ENCODE peak calls at places on chromosomes 4 and X, in nine cellular contexts. B is K562, U is HepG2, Q is sigmoid colon, G is upper lobe of left lung, V is suprapubic skin, N is stomach, Y is SK-N-SH, O is GM12878. T is an unnamed sample.

GRCh38 chrX:39739585-39739984 is 358.2 kb downstream of the BCOR start:
- DNase-seq in N (no peak), Q (no peak), B (no peak), O (no peak), V (no peak), G (no peak), U (no peak), Y (no peak), T (no peak)

GRCh38 chrX:51336584-51336983 is 4.0 kb downstream of the NUDT10 start:
- DNase-seq in G (no peak), Y (peak; percentile 63), N (no peak), Q (no peak), O (no peak), V (no peak), U (peak; percentile 13), B (peak; percentile 27), T (no peak)

GRCh38 chr4:156475322-156475721 is 496.3 kb downstream of the PDGFC start:
- DNase-seq in V (no peak), Y (peak; percentile 21), B (no peak), N (no peak), Q (no peak), O (no peak), G (no peak), U (peak; percentile 15), T (no peak)

GRCh38 chr4:48237996-48238645 is 31.5 kb downstream of the TEC start:
- DNase-seq in B (no peak), G (no peak), U (no peak), N (no peak), Q (no peak), O (no peak), Y (no peak), V (no peak), T (no peak)

GRCh38 chr4:77178560-77178959 is 21.6 kb downstream of the CCNG2 start:
- DNase-seq in V (no peak), O (no peak), Q (no peak), N (no peak), B (no peak), G (no peak), Y (no peak), U (no peak), T (no peak)

GRCh38 chr4:83828601-83829000 is 292.7 kb downstream of the GPAT3 start:
- DNase-seq in N (no peak), B (no peak), Y (no peak), Q (no peak), U (no peak), G (no peak), V (no peak), O (no peak), T (no peak)

GRCh38 chrX:106170318-106170717 is 2.2 kb downstream of the PWWP3B start:
- DNase-seq in O (no peak), U (no peak), Q (no peak), V (no peak), Y (peak; percentile 7), N (no peak), G (no peak), B (no peak), T (no peak)

GRCh38 chr4:81785338-81785737 is 313.6 kb upstream of the RASGEF1B start:
- DNase-seq in N (no peak), B (no peak), Y (no peak), G (no peak), V (no peak), Q (no peak), U (no peak), O (no peak), T (no peak)

GRCh38 chr4:118849867-118850812 is 14.2 kb upstream of the SEC24D start:
- DNase-seq in V (no peak), O (no peak), G (no peak), U (no peak), N (no peak), Y (no peak), B (no peak), Q (no peak), T (peak; percentile 11)

GRCh38 chr4:9904976-9905587 is 116.2 kb downstream of the SLC2A9 start:
- DNase-seq in Q (no peak), V (no peak), O (no peak), Y (no peak), U (no peak), G (no peak), N (no peak), B (no peak), T (no peak)

GRCh38 chr4:34323549-34324325 is 1920.6 kb downstream of the ARAP2 start:
- DNase-seq in Y (no peak), Q (no peak), U (no peak), B (no peak), N (no peak), G (no peak), O (no peak), V (no peak), T (no peak)

GRCh38 chr4:32140636-32141035 is 1420.5 kb downstream of the PCDH7 start:
- DNase-seq in O (no peak), N (no peak), B (no peak), U (no peak), Y (no peak), Q (no peak), G (no peak), V (no peak), T (no peak)

GRCh38 chr4:78654809-78655208 is 103.2 kb downstream of the ANXA3 start:
- DNase-seq in O (no peak), Y (no peak), B (no peak), Q (no peak), N (no peak), G (no peak), U (no peak), V (no peak), T (no peak)

GRCh38 chr4:7417639-7418038 is 17.1 kb downstream of the PSAPL1 start:
- DNase-seq in Y (peak; percentile 4), O (no peak), V (peak; percentile 21), U (no peak), N (peak; percentile 8), Q (peak; percentile 12), G (no peak), B (no peak), T (peak; percentile 1)

GRCh38 chr4:7414736-7415510 is 19.8 kb downstream of the PSAPL1 start:
- DNase-seq in V (peak; percentile 28), G (no peak), B (no peak), Q (peak; percentile 4), Y (no peak), U (no peak), O (no peak), N (peak; percentile 2), T (no peak)

GRCh38 chr4:7414046-7414445 is 20.7 kb downstream of the PSAPL1 start:
- DNase-seq in G (no peak), Y (peak; percentile 5), V (peak; percentile 25), Q (peak; percentile 44), O (no peak), B (no peak), N (peak; percentile 13), U (no peak), T (no peak)

GRCh38 chr4:7416745-7417432 is 17.8 kb downstream of the PSAPL1 start:
- DNase-seq in O (no peak), V (no peak), G (no peak), Q (peak; percentile 12), N (peak; percentile 20), Y (peak; percentile 2), B (no peak), U (no peak), T (peak; percentile 0)

GRCh38 chr4:7415927-7416686 is 18.6 kb downstream of the PSAPL1 start:
- DNase-seq in N (peak; percentile 20), B (no peak), V (peak; percentile 19), Q (peak; percentile 37), Y (no peak), G (no peak), O (no peak), U (no peak), T (no peak)
- TF ChIP-seq EP300 in N (no peak), B (no peak), V (no peak), Q (no peak), Y (no peak), G (no peak), O (no peak), U (no peak), T (no peak)

DNA sequence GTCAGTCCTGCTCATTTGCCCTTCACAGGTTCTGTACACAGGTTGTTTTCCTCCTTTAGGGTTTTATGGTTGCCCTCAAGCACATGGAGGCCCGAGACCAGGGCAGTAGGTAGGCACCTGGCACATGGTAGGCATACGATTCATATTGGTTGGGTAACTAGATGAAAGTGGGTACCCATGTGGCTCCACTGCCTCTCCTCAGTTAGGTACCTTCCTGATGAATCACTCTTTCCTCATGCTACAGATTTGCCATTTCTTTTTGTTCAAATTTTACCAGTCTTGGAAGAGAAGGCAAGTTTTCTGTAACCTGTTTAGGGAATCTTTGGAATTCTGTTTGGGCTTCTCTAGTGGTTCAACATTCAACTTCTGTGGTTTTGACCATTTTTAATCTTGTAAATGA is 121.3 kb downstream of the FHIP1A start:
- DNase-seq in B (no peak), Q (no peak), V (no peak), N (no peak), G (no peak), O (no peak), U (no peak), Y (no peak), T (no peak)
- H3K27ac ChIP-seq in B (no peak overlapping the region), Q (no peak overlapping the region), V (no peak overlapping the region), N (no peak overlapping the region), G (no peak overlapping the region), O (no peak overlapping the region), U (no peak overlapping the region), Y (no peak overlapping the region), T (no peak overlapping the region)

GRCh38 chrX:54950730-54951375 is 30.2 kb downstream of the TRO start:
- DNase-seq in B (no peak), Q (no peak), U (no peak), Y (no peak), V (no peak), O (no peak), N (no peak), G (no peak), T (no peak)
- TF ChIP-seq POLR2AphosphoS5 in B (no peak), Q (no peak), U (no peak), Y (no peak), V (no peak), O (no peak), N (no peak), G (no peak), T (no peak)

GRCh38 chrX:14030248-14030592 is 528 bp upstream of the GEMIN8 start:
- DNase-seq in V (no peak), U (no peak), Q (no peak), O (no peak), G (no peak), B (no peak), Y (no peak), N (no peak), T (no peak)
- TF ChIP-seq EP300 in V (no peak), U (no peak), Q (no peak), O (no peak), G (no peak), B (no peak), Y (no peak), N (no peak), T (no peak)

GRCh38 chrX:49212861-49213260 is 12.9 kb upstream of the SYP start:
- DNase-seq in Q (no peak), G (no peak), B (no peak), Y (no peak), V (no peak), N (no peak), O (no peak), U (no peak), T (no peak)
- H3K27ac ChIP-seq in Q (no peak overlapping the region), G (no peak overlapping the region), B (no peak overlapping the region), Y (no peak overlapping the region), V (no peak overlapping the region), N (no peak overlapping the region), O (no peak overlapping the region), U (no peak overlapping the region), T (no peak overlapping the region)